ENCODE peak calls at places on chromosomes 3 and 15, in ten cellular contexts. K, Q, B, Z, C, P, S, R, O and G are unnamed samples.

GRCh38 chr3:141575879-141576743 is 89.3 kb downstream of the RASA2 start:
- DNase-seq in K (no peak), Q (no peak), B (no peak), Z (peak; percentile 20), C (no peak), P (no peak), S (no peak), R (no peak), O (no peak), G (no peak)

GRCh38 chr3:25386686-25387271 is 41.3 kb upstream of the RARB start:
- DNase-seq in K (no peak), Q (no peak), B (no peak), Z (no peak), C (no peak), P (no peak), S (no peak), R (no peak), O (no peak), G (no peak)

GRCh38 chr3:172905480-172905850 is 154.9 kb downstream of the ECT2 start:
- DNase-seq in K (no peak), Q (no peak), B (no peak), Z (no peak), C (no peak), P (no peak), S (no peak), R (no peak), O (no peak), G (no peak)

GRCh38 chr15:89820651-89821611 is 6.3 kb upstream of the ANPEP start:
- DNase-seq in K (no peak), Q (no peak), B (no peak), Z (peak; percentile 73), C (no peak), P (no peak), S (no peak), R (no peak), O (peak; percentile 77), G (no peak)

GRCh38 chr3:175433026-175433668 is 574.0 kb downstream of the NAALADL2 start:
- DNase-seq in K (no peak), Q (no peak), B (no peak), Z (no peak), C (no peak), P (no peak), S (no peak), R (no peak), O (no peak), G (no peak)

GRCh38 chr3:156978471-156978961 is 152.4 kb downstream of the LEKR1 start:
- DNase-seq in K (no peak), Q (no peak), B (no peak), Z (no peak), C (no peak), P (no peak), S (no peak), R (no peak), O (no peak), G (no peak)

GRCh38 chr3:157542711-157543485 is 39.7 kb upstream of the VEPH1 start:
- DNase-seq in K (no peak), Q (peak; percentile 17), B (peak; percentile 62), Z (peak; percentile 68), C (peak; percentile 83), P (peak; percentile 25), S (peak; percentile 86), R (peak; percentile 81), O (peak; percentile 91), G (peak; percentile 91)

GRCh38 chr3:8768364-8769087 is 887 bp downstream of the OXTR start:
- DNase-seq in K (peak; percentile 81), Q (no peak), B (no peak), Z (no peak), C (no peak), P (no peak), S (no peak), R (no peak), O (no peak), G (no peak)

GRCh38 chr3:94946683-94947082 is 883.8 kb downstream of the NSUN3 start:
- DNase-seq in K (no peak), Q (no peak), B (no peak), Z (no peak), C (no peak), P (no peak), S (no peak), R (no peak), O (no peak), G (no peak)

GRCh38 chr3:195247086-195247862 is 23.7 kb downstream of the XXYLT1 start:
- DNase-seq in K (peak; percentile 14), Q (peak; percentile 11), B (no peak), Z (no peak), C (no peak), P (no peak), S (no peak), R (no peak), O (no peak), G (peak; percentile 12)

GRCh38 chr3:134039161-134039862 is 9.6 kb upstream of the SLCO2A1 start:
- DNase-seq in K (peak; percentile 86), Q (no peak), B (no peak), Z (no peak), C (peak; percentile 85), P (no peak), S (peak; percentile 34), R (peak; percentile 64), O (no peak), G (peak; percentile 20)

GRCh38 chr15:25848769-25849430 is 14.2 kb downstream of the ATP10A start:
- DNase-seq in K (no peak), Q (no peak), B (no peak), Z (no peak), C (no peak), P (no peak), S (no peak), R (no peak), O (no peak), G (no peak)

GRCh38 chr15:62391565-62392262 is 226.6 kb upstream of the C2CD4B start:
- DNase-seq in K (no peak), Q (peak; percentile 71), B (no peak), Z (peak; percentile 59), C (peak; percentile 59), P (no peak), S (peak; percentile 79), R (peak; percentile 50), O (peak; percentile 72), G (peak; percentile 92)

GRCh38 chr15:70088887-70089691 is 8.6 kb downstream of the TLE3 start:
- DNase-seq in K (no peak), Q (no peak), B (peak; percentile 45), Z (no peak), C (no peak), P (no peak), S (no peak), R (no peak), O (no peak), G (no peak)

GRCh38 chr15:52673312-52673711 is 5.9 kb downstream of the ATOSA start:
- DNase-seq in K (no peak), Q (no peak), B (no peak), Z (no peak), C (no peak), P (no peak), S (no peak), R (no peak), O (no peak), G (no peak)

DNA sequence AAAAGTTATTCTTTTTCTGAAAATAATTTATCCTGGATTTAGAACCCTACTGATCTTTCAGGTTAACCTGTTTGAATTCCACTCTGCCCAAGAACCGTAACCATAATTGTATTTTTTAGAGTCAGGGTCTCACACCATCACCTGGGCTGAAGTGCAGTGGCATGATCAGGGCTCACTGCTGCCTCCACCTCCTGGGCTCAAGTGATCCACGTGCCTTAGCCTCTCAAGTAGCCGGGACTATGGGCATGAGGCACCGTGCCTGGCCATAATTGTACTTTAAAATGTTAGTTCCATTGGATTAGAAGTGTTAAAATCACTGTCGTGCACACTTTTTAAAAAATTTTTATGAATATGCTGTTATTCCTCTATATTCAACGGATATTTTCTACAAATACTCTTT is 1.0 kb upstream of the MTMR10 start:
- DNase-seq in K (no peak), Q (no peak), B (no peak), Z (peak; percentile 40), C (no peak), P (no peak), S (no peak), R (no peak), O (no peak), G (peak; percentile 82)
- TF ChIP-seq EP300 in K (no peak), Q (no peak), B (no peak), Z (no peak), C (no peak), P (no peak), S (no peak), R (no peak), O (no peak), G (no peak)

GRCh38 chr3:139718415-139718814 is 40.6 kb upstream of the NMNAT3 start:
- DNase-seq in K (no peak), Q (peak; percentile 53), B (peak; percentile 12), Z (peak; percentile 30), C (peak; percentile 8), P (peak; percentile 21), S (no peak), R (no peak), O (no peak), G (no peak)
- TF ChIP-seq EP300 in K (no peak), Q (no peak), B (no peak), Z (no peak), C (no peak), P (no peak), S (no peak), R (no peak), O (no peak), G (no peak)

DNA sequence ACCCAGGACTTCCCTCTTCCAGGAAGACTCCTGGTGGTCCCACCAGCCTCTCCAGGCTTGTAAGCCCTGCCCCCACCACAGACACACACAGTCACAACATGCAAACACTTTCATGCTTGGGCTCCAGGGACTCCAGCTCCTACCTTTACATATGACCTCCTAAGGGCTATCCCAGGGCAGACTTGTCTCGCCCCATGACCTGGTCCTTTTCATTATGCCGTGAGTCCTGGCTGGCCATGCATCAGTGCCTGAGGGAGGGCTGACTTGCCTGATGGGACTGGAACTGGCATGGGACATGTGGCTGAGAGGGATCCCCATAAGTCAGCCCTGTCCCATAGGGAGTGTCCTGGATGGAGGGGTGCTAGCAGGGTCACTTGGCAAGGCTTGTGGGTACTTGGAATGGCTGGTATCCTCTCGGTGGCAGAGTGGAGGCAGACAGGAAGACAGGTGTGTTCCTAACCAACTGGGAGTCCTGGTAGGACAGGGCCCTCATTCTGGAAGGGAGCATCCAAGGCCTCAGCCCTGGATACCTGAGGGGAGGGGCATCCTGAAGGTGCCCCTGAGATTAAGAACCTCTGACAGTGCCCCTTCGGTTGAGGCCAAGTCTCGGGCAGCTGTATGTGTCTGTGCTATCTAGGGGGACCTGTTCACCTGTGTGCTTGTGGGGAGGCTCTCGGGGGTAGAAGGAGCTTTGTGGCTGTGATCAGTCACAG is 540 bp upstream of the HHATL start:
- DNase-seq in K (no peak), Q (peak; percentile 7), B (no peak), Z (no peak), C (no peak), P (no peak), S (no peak), R (peak; percentile 21), O (no peak), G (peak; percentile 10)
- TF ChIP-seq EP300 in K (no peak), Q (no peak), B (no peak), Z (no peak), C (no peak), P (no peak), S (no peak), R (no peak), O (no peak), G (no peak)

GRCh38 chr3:60698117-60698516 is 553.1 kb downstream of the FHIT start:
- DNase-seq in K (no peak), Q (no peak), B (no peak), Z (no peak), C (no peak), P (no peak), S (no peak), R (no peak), O (no peak), G (no peak)

GRCh38 chr3:60697132-60697531 is 554.1 kb downstream of the FHIT start:
- DNase-seq in K (no peak), Q (no peak), B (no peak), Z (no peak), C (no peak), P (no peak), S (no peak), R (no peak), O (no peak), G (no peak)

GRCh38 chr3:60696559-60697125 is 554.6 kb downstream of the FHIT start:
- DNase-seq in K (no peak), Q (no peak), B (no peak), Z (no peak), C (no peak), P (no peak), S (no peak), R (no peak), O (no peak), G (no peak)
- TF ChIP-seq EP300 in K (no peak), Q (no peak), B (no peak), Z (no peak), C (no peak), P (no peak), S (no peak), R (no peak), O (no peak), G (no peak)